ENCODE peak calls at places on chromosomes 3 and 15, in five cellular contexts. K, Q, L, F and H are unnamed samples.
A peak's percentile ranks its signal among the peaks of the same experiment; 100 is the strongest.

GRCh38 chr15:61983087-61983486 is 77.2 kb downstream of the VPS13C start:
- DNase-seq in K (no peak), Q (no peak), L (no peak), F (no peak), H (no peak)

GRCh38 chr15:70244978-70245542 is 147.3 kb upstream of the TLE3 start:
- DNase-seq in K (no peak), Q (no peak), L (no peak), F (no peak), H (no peak)

GRCh38 chr15:37933685-37934084 is 755 bp upstream of the TMCO5A start:
- DNase-seq in K (no peak), Q (no peak), L (no peak), F (no peak), H (no peak)

GRCh38 chr3:123755085-123755484 is 129.0 kb downstream of the MYLK start:
- DNase-seq in K (peak; percentile 91), Q (no peak), L (no peak), F (no peak), H (no peak)

GRCh38 chr3:101643861-101644613 is 32.9 kb downstream of the ZBTB11 start:
- DNase-seq in K (no peak), Q (no peak), L (no peak), F (no peak), H (no peak)

GRCh38 chr15:71295242-71296031 is 180.2 kb downstream of the THSD4 start:
- DNase-seq in K (no peak), Q (no peak), L (no peak), F (peak; percentile 51), H (no peak)

GRCh38 chr3:70061111-70061510 is 61.6 kb downstream of the SAMMSON start:
- DNase-seq in K (no peak), Q (no peak), L (no peak), F (no peak), H (no peak)

GRCh38 chr15:61834076-61834697 is 226.1 kb downstream of the VPS13C start:
- DNase-seq in K (peak; percentile 80), Q (peak; percentile 63), L (peak; percentile 69), F (peak; percentile 84), H (peak; percentile 95)

GRCh38 chr15:96585634-96586386 is 255.3 kb downstream of the NR2F2 start:
- DNase-seq in K (no peak), Q (no peak), L (no peak), F (no peak), H (no peak)

GRCh38 chr3:82739390-82739789 is 977.9 kb upstream of the GBE1 start:
- DNase-seq in K (no peak), Q (no peak), L (no peak), F (no peak), H (no peak)

GRCh38 chr3:196793224-196793623 is 53.6 kb downstream of the PAK2 start:
- DNase-seq in K (no peak), Q (no peak), L (no peak), F (no peak), H (no peak)

GRCh38 chr3:41688595-41689380 is 273.1 kb downstream of the ULK4 start:
- DNase-seq in K (no peak), Q (no peak), L (no peak), F (no peak), H (no peak)

GRCh38 chr15:39908186-39908585 is 11.9 kb downstream of the GPR176 start:
- DNase-seq in K (no peak), Q (no peak), L (no peak), F (no peak), H (no peak)

GRCh38 chr3:107263269-107264021 is 113.8 kb upstream of the CCDC54 start:
- DNase-seq in K (no peak), Q (no peak), L (no peak), F (no peak), H (no peak)

GRCh38 chr3:46007280-46007679 is 11.7 kb upstream of the FYCO1 start:
- DNase-seq in K (no peak), Q (no peak), L (no peak), F (no peak), H (no peak)

GRCh38 chr3:194885766-194886165 is 200.1 kb downstream of the FAM43A start:
- DNase-seq in K (no peak), Q (no peak), L (no peak), F (no peak), H (no peak)